ENCODE peak calls at places on chromosomes 13 and 19, in seven cellular contexts. C is HepG2, S is H1, G is SK-N-SH, Y is K562, I is HCT116, B is GM12878. R is an unnamed sample.

GRCh38 chr13:112098699-112099098 is 31.8 kb downstream of the SOX1 start:
- DNase-seq in S (no peak), Y (no peak), B (no peak), I (no peak), G (no peak), C (no peak), R (no peak)

GRCh38 chr13:40399756-40400155 is 266.7 kb downstream of the FOXO1 start:
- DNase-seq in I (no peak), S (no peak), G (no peak), Y (no peak), C (no peak), B (no peak), R (no peak)

GRCh38 chr13:109447667-109448066 is 338.7 kb downstream of the IRS2 start:
- DNase-seq in G (no peak), Y (no peak), S (no peak), I (no peak), C (no peak), B (no peak), R (no peak)

GRCh38 chr19:15702590-15702930 is 25.3 kb upstream of the OR10H2 start:
- DNase-seq in B (no peak), C (peak), I (peak), S (no peak), Y (peak), G (peak), R (no peak)

GRCh38 chr13:44231786-44232516 is 141.7 kb upstream of the SERP2 start:
- DNase-seq in G (no peak), B (no peak), Y (no peak), I (peak), S (peak), C (peak), R (peak)

GRCh38 chr13:110877737-110878136 is 37.1 kb downstream of the ANKRD10 start:
- DNase-seq in I (no peak), C (no peak), B (no peak), G (no peak), Y (no peak), S (no peak), R (no peak)

GRCh38 chr13:27635256-27635655 is 13.6 kb downstream of the POLR1D start:
- DNase-seq in S (no peak), B (no peak), G (no peak), Y (no peak), C (no peak), I (no peak), R (no peak)

GRCh38 chr13:28528848-28529247 is 33.9 kb upstream of the FLT1 start:
- DNase-seq in B (no peak), I (no peak), S (no peak), G (no peak), C (no peak), Y (no peak), R (no peak)

GRCh38 chr19:13086341-13086740 is 16.3 kb downstream of the LYL1 start:
- DNase-seq in G (no peak), C (no peak), B (no peak), I (no peak), S (no peak), Y (no peak), R (no peak)

GRCh38 chr19:13085673-13086072 is 17.0 kb downstream of the LYL1 start:
- DNase-seq in I (no peak), G (no peak), S (no peak), C (no peak), Y (no peak), B (no peak), R (no peak)

GRCh38 chr19:13083008-13083404 is 19.7 kb downstream of the LYL1 start:
- DNase-seq in Y (no peak), I (no peak), C (no peak), G (no peak), B (no peak), S (no peak), R (no peak)

GRCh38 chr19:13082192-13083007 is 20.3 kb downstream of the LYL1 start:
- DNase-seq in Y (peak), I (no peak), S (no peak), C (peak), G (peak), B (no peak), R (no peak)

GRCh38 chr19:13083627-13084026 is 19.0 kb downstream of the LYL1 start:
- DNase-seq in G (no peak), S (no peak), Y (no peak), B (no peak), C (no peak), I (no peak), R (no peak)
- TF ChIP-seq JUND in G (no peak), S (no peak), Y (no peak), B (no peak), C (no peak), I (no peak), R (no peak)

DNA sequence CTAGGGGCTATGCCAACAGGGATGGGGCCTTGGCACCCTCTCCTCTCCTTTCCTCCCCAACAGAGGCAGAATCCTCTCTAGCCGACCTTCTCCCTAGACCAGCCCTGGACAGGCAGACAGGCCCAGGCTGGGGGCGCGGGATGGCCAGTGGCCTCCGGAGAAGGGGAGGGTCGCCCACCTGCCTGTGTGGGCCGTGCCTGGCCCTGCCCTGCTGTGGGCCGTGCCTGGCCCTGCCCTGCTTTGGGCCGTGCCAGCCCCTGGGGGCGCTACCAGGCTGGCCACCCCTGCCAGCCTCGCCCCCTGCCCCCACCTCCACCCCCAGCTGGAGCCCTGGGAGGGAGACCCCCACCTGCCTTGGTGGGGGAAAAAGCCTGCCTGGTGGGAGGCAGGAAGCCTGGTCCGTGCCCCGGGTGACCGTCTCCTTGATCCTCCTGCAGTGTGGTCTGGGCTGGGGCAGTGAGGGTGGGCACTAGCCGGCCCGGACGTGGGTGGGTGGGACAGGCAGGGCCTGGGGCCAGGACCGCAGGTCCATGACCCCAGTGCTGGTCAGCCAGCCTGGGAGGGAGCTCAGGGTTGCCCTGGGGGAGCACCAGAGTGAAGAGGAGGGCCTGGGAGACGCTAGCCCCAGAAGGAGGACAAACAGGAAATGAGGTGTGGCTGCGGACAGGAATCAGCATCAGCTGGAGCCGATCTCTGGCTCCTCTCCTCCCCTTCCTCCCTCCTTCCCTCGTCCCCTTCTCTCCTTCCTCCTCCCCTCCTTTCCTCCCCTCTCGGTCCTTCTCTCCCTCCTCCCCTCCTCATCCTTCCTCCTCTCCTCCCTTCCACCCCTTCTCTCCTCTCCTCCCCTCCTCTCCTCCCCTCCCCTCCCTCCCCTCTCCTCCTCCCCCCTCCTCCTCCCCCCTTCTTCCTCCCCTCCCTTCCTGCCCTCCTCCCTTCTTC is 5.1 kb upstream of the MKNK2 start:
- DNase-seq in S (no peak), G (peak), B (no peak), Y (no peak), I (peak), C (no peak), R (no peak)
- TF ChIP-seq JUND in S (no peak), G (no peak), B (no peak), Y (peak), I (no peak), C (no peak), R (no peak)

DNA sequence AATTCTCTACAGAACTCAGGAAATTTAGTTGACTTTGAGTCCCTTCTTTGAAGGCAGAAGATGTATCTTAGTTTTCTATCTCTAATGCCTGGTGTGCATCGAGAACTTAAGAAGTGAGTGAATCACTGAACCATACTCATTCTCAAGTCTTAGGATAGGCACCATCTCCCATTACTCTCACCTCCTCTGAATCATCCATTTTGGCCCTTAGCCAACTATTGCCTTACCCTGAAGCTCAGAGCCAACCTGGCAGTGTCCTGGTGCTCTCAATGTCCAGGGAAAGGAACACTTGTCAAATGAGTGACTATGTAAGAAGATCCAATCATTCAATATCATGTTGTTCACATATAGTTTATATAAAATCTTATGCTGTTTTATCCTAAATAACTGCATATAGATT is 146.6 kb downstream of the RGCC start:
- DNase-seq in B (no peak), Y (peak), I (peak), S (no peak), G (no peak), C (no peak), R (peak)
- TF ChIP-seq JUND in B (no peak), Y (no peak), I (peak), S (no peak), G (peak), C (no peak), R (no peak)

GRCh38 chr19:41638624-41639023 is 11.8 kb upstream of the CEACAM4 start:
- DNase-seq in C (no peak), S (no peak), B (no peak), Y (no peak), I (no peak), G (no peak), R (no peak)

GRCh38 chr19:41637484-41637883 is 10.6 kb upstream of the CEACAM4 start:
- DNase-seq in S (no peak), G (no peak), C (no peak), B (no peak), I (no peak), Y (no peak), R (no peak)

GRCh38 chr19:41646589-41647204 is 19.8 kb upstream of the CEACAM4 start:
- DNase-seq in C (no peak), G (peak), Y (peak), B (no peak), S (no peak), I (peak), R (peak)

DNA sequence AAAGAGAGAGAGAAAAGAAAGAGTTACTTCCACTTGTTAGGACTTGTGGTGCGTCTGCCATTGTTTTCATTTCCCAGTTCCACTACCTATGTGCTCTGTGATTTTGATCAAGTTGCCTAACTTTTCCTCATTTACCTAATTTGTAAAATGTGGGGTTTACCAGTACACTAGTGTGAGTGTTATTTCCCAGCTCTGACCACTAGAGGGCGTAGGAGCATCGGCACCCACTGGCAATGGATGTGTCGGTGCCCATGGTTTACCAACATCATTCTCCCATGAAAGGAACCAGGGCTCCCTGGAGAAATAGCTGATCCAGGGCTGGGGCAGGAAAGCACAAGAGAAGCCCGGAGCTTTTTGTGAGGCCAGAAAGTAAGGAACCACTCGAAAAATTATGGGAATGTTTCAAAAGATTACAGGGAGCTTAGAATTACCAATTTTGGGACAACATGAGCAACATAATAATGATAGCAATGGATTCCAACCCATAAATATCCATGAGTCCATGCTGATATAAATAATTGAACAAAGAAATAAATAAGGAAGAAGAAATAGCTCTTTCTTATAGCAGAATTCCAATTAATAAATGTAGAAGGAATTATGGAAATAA is 15.1 kb upstream of the CEACAM4 start:
- DNase-seq in C (peak), B (peak), G (peak), S (no peak), Y (peak), I (peak), R (peak)
- TF ChIP-seq JUND in C (no peak), B (no peak), G (no peak), S (no peak), Y (no peak), I (no peak), R (no peak)

DNA sequence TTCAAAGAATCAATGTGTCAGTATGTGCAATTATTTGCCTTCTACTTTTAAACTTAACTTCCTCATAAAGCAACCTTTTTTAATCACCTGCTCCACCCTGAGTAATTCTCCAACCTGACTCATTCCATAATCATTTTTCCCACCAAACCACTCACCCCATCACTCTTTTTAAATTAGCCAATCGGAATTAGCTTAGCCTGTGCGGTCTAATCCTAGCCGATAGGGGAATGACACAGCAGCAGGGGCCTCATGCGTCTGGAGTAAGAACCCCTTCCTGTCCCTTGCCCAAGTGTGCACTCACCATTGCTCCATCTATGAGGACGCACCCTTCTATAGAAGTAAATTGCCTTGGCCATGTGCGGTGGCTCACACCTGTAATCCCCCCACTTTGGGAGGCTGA is 27.4 kb upstream of the ZNF83 start:
- DNase-seq in S (no peak), Y (peak), I (peak), C (no peak), B (no peak), G (no peak), R (no peak)
- TF ChIP-seq JUND in S (no peak), Y (peak), I (peak), C (no peak), B (no peak), G (no peak), R (no peak)

GRCh38 chr13:25575562-25575961 is 203.8 kb downstream of the ATP8A2 start:
- DNase-seq in S (no peak), I (no peak), B (no peak), G (no peak), Y (no peak), C (no peak), R (no peak)
- TF ChIP-seq JUND in S (no peak), I (no peak), B (no peak), G (no peak), Y (no peak), C (no peak), R (no peak)